ENCODE peak calls at places on chromosomes 13 and 19, in five cellular contexts. V is HepG2, J is K562, B is A549, E is GM12878. W is an unnamed sample.

GRCh38 chr19:38661166-38661565 is 13.7 kb downstream of the ACTN4 start:
- DNase-seq in E (no peak), B (no peak), J (no peak), V (no peak), W (no peak)

GRCh38 chr19:41133260-41133659 is 19.0 kb downstream of the CYP2F1 start:
- DNase-seq in E (no peak), B (no peak), V (no peak), J (no peak), W (no peak)

GRCh38 chr19:38656171-38656981 is 8.9 kb downstream of the ACTN4 start:
- DNase-seq in J (no peak), E (no peak), V (peak; percentile 95), B (peak; percentile 79), W (no peak)

GRCh38 chr19:47601180-47601904 is 7.6 kb upstream of the BICRA start:
- DNase-seq in V (peak; percentile 29), E (no peak), J (peak; percentile 26), B (no peak), W (no peak)

GRCh38 chr13:106867249-106867648 is 299.3 kb upstream of the ARGLU1 start:
- DNase-seq in B (no peak), J (no peak), V (no peak), E (no peak), W (peak; percentile 19)

GRCh38 chr13:99740261-99740979 is 231.1 kb downstream of the ZIC5 start:
- DNase-seq in B (no peak), E (no peak), V (no peak), J (no peak), W (peak; percentile 25)

GRCh38 chr19:28466107-28467045 is 746.6 kb downstream of the UQCRFS1 start:
- DNase-seq in B (peak; percentile 66), E (no peak), J (peak; percentile 81), V (peak; percentile 3), W (peak; percentile 57)

GRCh38 chr19:40280608-40281221 is 4.4 kb downstream of the AKT2 start:
- DNase-seq in V (no peak), J (no peak), B (no peak), E (no peak), W (no peak)

GRCh38 chr13:20069956-20070355 is 90.9 kb downstream of the GJA3 start:
- DNase-seq in B (no peak), E (no peak), J (no peak), V (no peak), W (no peak)

GRCh38 chr13:48573213-48573612 is 40.3 kb upstream of the RCBTB2 start:
- DNase-seq in B (no peak), E (no peak), J (no peak), V (no peak), W (no peak)

GRCh38 chr19:18251587-18252369 is 22.5 kb downstream of the IQCN start:
- DNase-seq in B (peak; percentile 70), E (peak; percentile 40), J (peak; percentile 84), V (peak; percentile 56), W (peak; percentile 86)

GRCh38 chr13:28089065-28089464 is 11.3 kb downstream of the FLT3 start:
- DNase-seq in V (no peak), B (peak; percentile 23), E (no peak), J (no peak), W (no peak)

GRCh38 chr13:84439108-84439507 is 556.8 kb upstream of the SLITRK1 start:
- DNase-seq in V (no peak), E (no peak), B (no peak), J (no peak), W (no peak)

GRCh38 chr13:75195479-75196111 is 286.4 kb downstream of the TBC1D4 start:
- DNase-seq in V (no peak), B (no peak), J (no peak), E (no peak), W (no peak)

GRCh38 chr13:108911807-108912206 is 282.4 kb downstream of the MYO16 start:
- DNase-seq in E (no peak), V (no peak), J (no peak), B (no peak), W (no peak)

GRCh38 chr19:18674616-18675015 is 8.9 kb upstream of the CRTC1 start:
- DNase-seq in J (no peak), E (no peak), V (no peak), B (no peak), W (peak; percentile 73)

GRCh38 chr19:293436-294110 is 2.4 kb upstream of the PLPP2 start:
- DNase-seq in V (no peak), B (no peak), J (no peak), E (no peak), W (peak; percentile 25)

GRCh38 chr19:50820549-50821247 is 2.9 kb downstream of the KLK1 start:
- DNase-seq in V (no peak), E (peak; percentile 21), J (peak; percentile 85), B (no peak), W (no peak)

GRCh38 chr19:12913871-12914690 is 5.0 kb downstream of the SYCE2 start:
- DNase-seq in J (no peak), V (peak; percentile 49), B (no peak), E (no peak), W (no peak)

GRCh38 chr19:48943081-48943480 is 9.6 kb downstream of the DHDH start:
- DNase-seq in V (no peak), B (no peak), E (no peak), J (no peak), W (no peak)

GRCh38 chr19:33150852-33151518 is 19.1 kb downstream of the WDR88 start:
- DNase-seq in J (no peak), B (no peak), V (no peak), E (no peak), W (no peak)

GRCh38 chr13:98239156-98240076 is 62.3 kb upstream of the RNF113B start:
- DNase-seq in V (no peak), B (no peak), J (no peak), E (no peak), W (no peak)

GRCh38 chr19:17977073-17977472 is 10.2 kb downstream of the KCNN1 start:
- DNase-seq in E (no peak), J (no peak), B (no peak), V (no peak), W (no peak)

GRCh38 chr19:10168386-10168948 is 26.3 kb downstream of the DNMT1 start:
- DNase-seq in B (no peak), E (no peak), V (no peak), J (no peak), W (no peak)

GRCh38 chr19:33510728-33511255 is 10.8 kb downstream of the PEPD start:
- DNase-seq in B (no peak), V (no peak), J (no peak), E (no peak), W (no peak)

GRCh38 chr13:42968906-42969305 is 23.1 kb downstream of the EPSTI1 start:
- DNase-seq in B (no peak), J (no peak), V (no peak), E (no peak), W (no peak)

GRCh38 chr19:57355916-57356315 is 4.8 kb downstream of the ZNF304 start:
- DNase-seq in B (no peak), E (no peak), J (no peak), V (no peak), W (no peak)

GRCh38 chr19:45769821-45770191 is 754 bp upstream of the SIX5 start:
- DNase-seq in E (no peak), B (peak; percentile 70), J (peak; percentile 53), V (no peak), W (no peak)

GRCh38 chr13:112761701-112762689 is 72.2 kb downstream of the ATP11A start:
- DNase-seq in V (no peak), E (no peak), B (no peak), J (peak; percentile 38), W (no peak)

GRCh38 chr19:44912854-44913253 is 1.6 kb upstream of the APOC1 start:
- DNase-seq in V (peak; percentile 72), B (no peak), E (no peak), J (no peak), W (no peak)

GRCh38 chr19:35266904-35267817 is 1.6 kb upstream of the USF2 start:
- DNase-seq in V (no peak), B (peak; percentile 56), J (peak; percentile 65), E (no peak), W (peak; percentile 68)

GRCh38 chr19:42440357-42441046 is 2.2 kb downstream of the CXCL17 start:
- DNase-seq in J (peak; percentile 89), E (no peak), V (peak; percentile 57), B (peak; percentile 87), W (peak; percentile 59)

GRCh38 chr13:99033814-99034213 is 56.0 kb upstream of the DOCK9 start:
- DNase-seq in B (no peak), E (no peak), J (no peak), V (peak; percentile 21), W (peak; percentile 34)

GRCh38 chr19:10430505-10431253 is 10.3 kb downstream of the PDE4A start:
- DNase-seq in J (peak; percentile 84), V (no peak), E (no peak), B (no peak), W (peak; percentile 76)

GRCh38 chr19:40584007-40584406 is 7.3 kb downstream of the SHKBP1 start:
- DNase-seq in B (peak; percentile 88), E (no peak), V (no peak), J (no peak), W (peak; percentile 31)

DNA sequence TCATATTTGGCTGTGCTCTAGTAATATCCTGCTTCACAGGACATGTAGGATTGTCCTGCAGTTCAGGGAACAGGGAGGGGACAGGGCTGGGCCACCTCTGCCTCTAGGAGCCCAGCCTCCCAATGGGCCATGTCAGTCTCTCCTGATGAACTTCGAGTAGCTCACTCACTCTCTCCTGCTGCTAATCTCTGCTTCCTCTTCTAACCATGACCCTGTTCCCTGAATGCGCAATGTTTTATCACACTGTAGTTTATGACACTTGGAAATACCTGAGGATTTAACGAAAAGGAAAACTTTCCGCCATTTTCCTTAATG is 9.2 kb downstream of the PARP4 start:
- DNase-seq in B (no peak), J (peak; percentile 37), E (no peak), V (no peak), W (no peak)
- TF ChIP-seq REST in B (no peak), J (no peak), E (no peak), V (no peak), W (no peak)

GRCh38 chr19:1608414-1609391 is 3.4 kb upstream of the UQCR11 start:
- DNase-seq in J (no peak), V (no peak), E (no peak), B (no peak), W (peak; percentile 32)
- TF ChIP-seq CHD2 in J (no peak), V (no peak), E (no peak), B (no peak), W (no peak)

GRCh38 chr19:43779147-43779819 is 1.5 kb downstream of the KCNN4 start:
- DNase-seq in E (no peak), V (no peak), J (no peak), B (no peak), W (no peak)
- TF ChIP-seq REST in E (no peak), V (no peak), J (no peak), B (no peak), W (no peak)

DNA sequence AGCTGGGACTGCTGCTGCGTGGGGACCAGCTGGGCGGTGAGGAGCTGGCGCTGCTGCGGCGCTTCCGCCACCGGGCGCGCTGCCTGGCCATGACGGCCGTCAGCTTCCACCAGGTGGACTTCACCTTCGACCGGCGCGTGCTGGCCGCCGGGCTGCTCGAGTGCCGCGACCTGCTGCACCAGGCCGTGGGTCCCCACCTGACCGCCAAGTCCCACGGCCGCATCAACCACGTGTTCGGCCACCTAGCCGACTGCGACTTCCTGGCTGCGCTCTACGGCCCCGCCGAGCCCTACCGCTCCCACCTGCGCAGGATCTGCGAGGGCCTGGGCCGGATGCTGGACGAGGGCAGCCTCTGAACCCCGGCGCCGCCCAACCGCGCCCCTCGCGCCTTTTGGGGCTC is 12.8 kb downstream of the TNFAIP8L1 start:
- DNase-seq in B (no peak), J (no peak), E (no peak), V (no peak), W (no peak)
- TF ChIP-seq CHD2 in B (no peak), J (no peak), E (no peak), V (no peak), W (no peak)

W was measured in SK-N-SH.